ENCODE peak calls at places on chromosomes 11 and 22, in five cellular contexts. E is endothelial cell of umbilical vein, K is HCT116, S is fibroblast of lung, T is GM23338. Y is an unnamed sample. For H4K20me1, the result is how much of the 10 kb centered on the place peaks cover.

GRCh38 chr11:9613830-9614762 is 40.6 kb downstream of the WEE1 start:
- DNase-seq in T (peak), E (peak), S (peak), K (peak), Y (peak)

GRCh38 chr11:3840870-3841425 is at the start of gene RHOG:
- DNase-seq in T (peak), E (no peak), K (no peak), S (peak), Y (peak)

GRCh38 chr11:43689167-43689566 is 8.6 kb downstream of the HSD17B12 start:
- DNase-seq in E (no peak), T (no peak), K (no peak), S (no peak), Y (no peak)

GRCh38 chr11:123304828-123305530 is 109.9 kb upstream of the CLMP start:
- DNase-seq in S (no peak), T (peak), K (no peak), E (no peak), Y (no peak)

GRCh38 chr11:20511982-20512381 is 87.4 kb upstream of the SLC6A5 start:
- DNase-seq in S (no peak), T (no peak), E (no peak), K (no peak), Y (no peak)

GRCh38 chr11:115535781-115536180 is 31.6 kb upstream of the CADM1 start:
- DNase-seq in E (no peak), T (no peak), K (no peak), S (no peak), Y (no peak)

GRCh38 chr11:31813242-31813960 is 2.3 kb upstream of the PAX6 start:
- DNase-seq in K (no peak), S (peak), T (peak), E (no peak), Y (peak)

GRCh38 chr11:3135491-3136440 is 29.3 kb downstream of the OSBPL5 start:
- DNase-seq in S (no peak), T (peak), K (no peak), E (no peak), Y (no peak)

GRCh38 chr11:118435233-118435892 is 929 bp upstream of the KMT2A start:
- DNase-seq in S (peak), E (peak), K (peak), T (peak), Y (peak)

GRCh38 chr11:73795925-73796632 is 8.4 kb downstream of the MRPL48 start:
- DNase-seq in S (no peak), T (peak), K (no peak), E (no peak), Y (no peak)

GRCh38 chr11:34303028-34303427 is 54.8 kb downstream of the ABTB2 start:
- DNase-seq in E (no peak), S (peak), T (no peak), K (no peak), Y (peak)

GRCh38 chr22:23856721-23857605 is 712 bp upstream of the SLC2A11 start:
- DNase-seq in T (peak), K (no peak), E (peak), S (peak), Y (peak)

GRCh38 chr11:8192016-8192895 is 23.4 kb upstream of the RIC3 start:
- DNase-seq in S (peak), K (peak), E (peak), T (peak), Y (peak)

GRCh38 chr11:87180743-87181142 is 143.0 kb downstream of the TMEM135 start:
- DNase-seq in K (no peak), S (peak), T (no peak), E (peak), Y (peak)

GRCh38 chr22:31852691-31853370 is 91.5 kb upstream of the YWHAH start:
- DNase-seq in S (no peak), T (no peak), K (no peak), E (no peak), Y (no peak)

GRCh38 chr22:46596819-46597218 is 23.4 kb upstream of the GRAMD4 start:
- DNase-seq in T (peak), S (no peak), K (peak), E (no peak), Y (no peak)

GRCh38 chr11:15603208-15603607 is 488.5 kb downstream of the INSC start:
- DNase-seq in S (no peak), T (no peak), K (no peak), E (no peak), Y (no peak)

GRCh38 chr11:1518301-1518700 is 31.7 kb upstream of the MOB2 start:
- DNase-seq in S (no peak), E (no peak), T (no peak), K (no peak), Y (no peak)
- H4K20me1 ChIP-seq in S (under half), E (under half), T (under half), K (under half), Y (half or more)

GRCh38 chr22:19036229-19036522 is 86.0 kb downstream of the DGCR2 start:
- DNase-seq in T (no peak), K (no peak), E (no peak), S (no peak), Y (no peak)

GRCh38 chr22:19035474-19036228 is 86.6 kb downstream of the DGCR2 start:
- DNase-seq in S (no peak), K (no peak), E (no peak), T (peak), Y (no peak)

GRCh38 chr22:19037282-19038163 is 84.7 kb downstream of the DGCR2 start:
- DNase-seq in K (no peak), T (no peak), S (no peak), E (no peak), Y (no peak)

GRCh38 chr22:19038164-19038546 is 84.1 kb downstream of the DGCR2 start:
- DNase-seq in K (no peak), S (no peak), E (no peak), T (no peak), Y (no peak)

DNA sequence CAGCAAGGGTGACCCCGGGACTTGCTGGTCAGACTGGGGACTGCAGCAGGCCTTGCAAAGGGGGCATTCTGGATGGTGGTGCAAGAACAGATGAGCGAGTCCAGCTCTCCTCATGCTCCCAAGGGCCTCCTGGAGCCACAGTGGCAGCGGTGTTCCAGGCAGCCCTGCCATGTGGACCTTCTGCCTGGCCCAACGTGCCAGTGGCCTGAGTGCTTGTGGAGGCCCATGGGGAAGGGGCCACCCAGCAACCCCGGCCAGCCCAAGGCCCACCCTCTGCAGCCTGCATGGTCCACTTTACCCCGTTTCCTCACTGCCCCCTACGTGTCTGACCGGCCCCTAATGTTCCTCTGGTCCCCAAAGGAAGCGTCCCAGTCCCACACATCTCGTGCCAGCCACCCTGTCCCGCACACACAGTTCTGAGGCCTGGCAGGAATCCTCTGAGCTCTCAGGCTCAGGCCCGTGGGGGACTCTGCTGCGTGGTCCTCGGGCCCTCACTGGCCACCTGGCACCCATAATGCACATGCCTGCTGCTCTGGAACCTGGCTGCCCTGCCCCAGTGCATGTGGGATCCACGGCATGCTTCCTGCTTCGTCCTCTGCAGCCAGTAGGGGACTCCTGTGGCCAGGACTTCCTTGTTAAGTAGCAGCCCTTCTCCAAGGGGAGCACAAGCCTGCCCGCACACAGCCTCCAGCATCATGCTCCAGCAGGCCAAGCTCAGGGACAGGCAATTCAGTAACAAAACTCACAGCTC is 85.5 kb downstream of the DGCR2 start:
- DNase-seq in T (peak), S (no peak), E (no peak), K (no peak), Y (no peak)
- TF ChIP-seq CTCF in T (peak), S (peak), E (no peak), K (peak), Y (no peak)

DNA sequence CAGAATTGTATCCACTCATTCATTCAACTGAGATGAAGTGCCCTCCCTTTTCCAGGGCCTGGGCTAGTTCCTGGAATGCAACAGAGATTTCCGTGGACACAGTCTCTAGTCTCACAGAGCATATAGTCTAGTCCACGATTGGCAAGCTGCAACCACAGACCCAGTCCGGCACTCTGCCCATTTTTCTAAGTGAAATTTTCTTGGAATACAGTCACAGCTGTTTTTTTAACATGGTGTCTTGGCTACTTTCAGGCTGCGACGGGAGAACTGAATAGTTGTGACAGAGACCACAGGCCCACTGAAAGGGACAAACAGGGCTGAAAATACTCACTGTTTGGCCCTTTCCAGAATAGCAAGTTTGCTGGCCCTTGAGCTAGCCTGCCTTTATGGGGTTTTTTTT is 29.2 kb downstream of the ALG12 start:
- DNase-seq in T (no peak), E (no peak), K (no peak), S (peak), Y (peak)
- H4K20me1 ChIP-seq in T (under half), E (under half), K (under half), S (under half), Y (half or more)

GRCh38 chr11:114138411-114138810 is 78.9 kb downstream of the ZBTB16 start:
- DNase-seq in S (no peak), T (no peak), E (no peak), K (no peak), Y (no peak)
- TF ChIP-seq CTCF in S (no peak), T (no peak), E (no peak), K (no peak), Y (no peak)

GRCh38 chr22:17710023-17710422 is 64.2 kb downstream of the BID start:
- DNase-seq in S (no peak), E (no peak), K (no peak), T (no peak), Y (no peak)
- H4K20me1 ChIP-seq in S (under half), E (under half), K (under half), T (under half), Y (under half)

DNA sequence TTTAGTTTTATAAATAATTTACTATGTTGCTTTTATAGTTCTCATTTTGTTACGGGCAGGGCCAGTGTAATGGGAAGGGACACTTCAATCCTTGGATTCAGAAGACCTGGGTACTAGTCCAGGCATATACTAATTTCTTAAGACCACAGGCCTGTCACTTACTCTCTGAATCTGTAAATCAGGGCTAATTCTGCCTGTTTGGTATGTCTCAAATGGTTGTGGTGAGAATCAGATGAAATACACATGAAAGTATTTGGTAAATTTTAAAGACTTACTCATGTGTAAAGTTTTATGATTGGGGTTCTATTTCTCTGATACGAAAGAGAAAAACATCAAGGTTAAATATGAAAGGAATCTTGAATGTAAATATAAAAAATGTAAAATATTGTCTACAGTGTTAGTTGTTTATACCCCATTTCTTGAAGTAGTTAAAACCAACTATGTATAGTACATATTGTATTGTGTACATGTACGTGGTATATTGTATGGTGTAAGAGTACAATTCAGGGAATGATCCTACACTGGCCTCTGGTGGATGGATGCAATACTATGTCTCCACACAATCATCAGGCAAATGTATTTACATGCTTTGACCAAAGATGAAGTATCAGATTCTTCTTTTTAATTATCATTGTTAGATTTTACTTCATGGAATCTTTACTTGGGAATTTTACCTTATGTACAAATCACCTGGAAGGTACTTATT is 24.5 kb upstream of the RAG2 start:
- DNase-seq in S (peak), K (peak), T (peak), E (peak), Y (peak)
- TF ChIP-seq CTCF in S (peak), K (peak), T (peak), E (peak), Y (peak)

GRCh38 chr22:42976534-42976933 is 38.4 kb downstream of the PACSIN2 start:
- DNase-seq in S (no peak), T (no peak), K (no peak), E (no peak), Y (no peak)

GRCh38 chr22:42976131-42976530 is 38.8 kb downstream of the PACSIN2 start:
- DNase-seq in T (peak), K (no peak), S (no peak), E (no peak), Y (no peak)

GRCh38 chr22:42973536-42973881 is 41.4 kb downstream of the PACSIN2 start:
- DNase-seq in S (no peak), T (no peak), E (no peak), K (no peak), Y (no peak)

GRCh38 chr22:42972592-42973535 is 42.1 kb downstream of the PACSIN2 start:
- DNase-seq in T (no peak), E (no peak), K (no peak), S (no peak), Y (no peak)

GRCh38 chr22:42974223-42974622 is 40.7 kb downstream of the PACSIN2 start:
- DNase-seq in E (no peak), T (no peak), K (no peak), S (no peak), Y (no peak)
- H4K20me1 ChIP-seq in E (under half), T (under half), K (under half), S (under half), Y (half or more)

DNA sequence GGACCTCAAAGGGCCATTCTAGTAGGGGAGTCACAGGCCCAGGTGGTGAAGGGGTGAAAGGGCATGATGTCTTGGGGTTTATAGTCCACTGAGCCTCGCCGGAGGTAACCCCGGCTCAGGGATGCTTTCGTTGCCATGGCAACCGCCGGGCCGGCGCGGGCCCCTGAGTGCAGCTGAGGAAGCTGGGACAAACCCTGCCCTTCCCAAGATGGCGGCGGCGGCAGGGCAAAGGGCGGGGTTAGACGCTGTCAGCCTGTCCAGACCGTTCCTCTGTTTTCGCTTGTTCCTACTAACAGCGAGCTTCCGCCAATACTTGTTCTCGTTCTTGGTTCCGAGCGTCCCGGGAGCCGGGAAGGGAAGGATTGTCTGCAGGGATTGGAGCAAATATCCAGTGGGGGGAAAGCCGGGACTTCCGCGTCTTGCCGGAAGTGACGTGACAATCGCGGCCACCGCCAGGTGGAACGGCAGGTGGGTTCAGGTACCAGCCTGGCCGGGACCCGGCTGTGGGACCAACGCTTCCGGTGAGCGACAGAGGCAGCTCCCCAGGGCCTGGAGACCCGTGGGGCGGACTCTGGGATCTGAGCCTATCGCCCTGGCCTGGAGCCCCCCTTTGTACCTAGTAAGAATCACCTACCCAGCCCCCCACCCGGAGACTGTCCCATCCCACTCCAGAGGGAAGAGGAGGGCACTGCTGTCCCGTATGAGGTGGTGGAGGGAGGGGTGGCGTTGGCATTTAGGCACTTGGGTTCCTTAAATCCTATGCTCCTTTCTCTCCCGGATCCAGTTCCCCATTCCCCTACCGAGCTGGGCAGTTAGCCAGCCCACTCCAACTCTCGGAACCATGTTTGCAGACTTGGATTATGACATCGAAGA is at the start of gene PICK1:
- DNase-seq in S (peak), K (peak), T (peak), E (peak), Y (peak)
- TF ChIP-seq CTCF in S (no peak), K (no peak), T (no peak), E (no peak), Y (no peak)

DNA sequence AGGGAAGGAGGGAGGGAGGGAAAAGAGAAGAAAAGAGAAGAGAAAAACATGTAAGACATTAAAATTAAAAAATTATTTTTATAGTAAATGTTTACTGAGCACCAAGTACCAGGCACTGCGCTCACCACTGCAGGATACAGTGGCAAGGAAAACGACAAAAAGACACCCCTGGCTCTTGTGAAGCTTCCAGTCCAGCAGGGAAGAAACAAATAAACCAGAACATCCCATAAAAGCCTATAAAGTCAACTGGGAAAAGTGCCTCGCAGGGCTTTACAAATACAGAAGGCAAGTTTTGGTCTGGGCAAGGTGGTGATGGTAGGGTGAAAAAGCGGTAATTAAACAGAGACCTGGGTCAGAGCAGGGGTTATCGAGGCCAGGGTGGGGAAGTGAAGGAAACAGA is 33.6 kb downstream of the LARGE1 start:
- DNase-seq in E (no peak), T (no peak), S (no peak), K (no peak), Y (no peak)
- H4K20me1 ChIP-seq in E (under half), T (half or more), S (under half), K (under half), Y (under half)